ENCODE peak calls at places on chromosomes 1 and 21, in four cellular contexts. B, D, X and K are unnamed samples.

GRCh38 chr1:9721606-9722377 is 70.3 kb downstream of the PIK3CD start:
- DNase-seq in B (peak), D (peak), X (peak), K (peak)

GRCh38 chr1:119859647-119860046 is 36.7 kb downstream of the ADAM30 start:
- DNase-seq in B (no peak), D (peak), X (no peak), K (peak)

GRCh38 chr1:245156736-245157505 is 2.1 kb downstream of the KIF26B start:
- DNase-seq in B (no peak), D (peak), X (no peak), K (no peak)

GRCh38 chr1:184301228-184301627 is 85.6 kb upstream of the C1orf21 start:
- DNase-seq in B (no peak), D (no peak), X (no peak), K (no peak)

GRCh38 chr1:209389258-209389657 is 194.3 kb upstream of the CAMK1G start:
- DNase-seq in B (no peak), D (no peak), X (no peak), K (peak)

GRCh38 chr1:65065535-65066378 is 82.2 kb upstream of the AK4 start:
- DNase-seq in B (no peak), D (no peak), X (no peak), K (peak)

GRCh38 chr1:212743901-212744475 is 44.3 kb upstream of the BATF3 start:
- DNase-seq in B (no peak), D (no peak), X (no peak), K (no peak)

GRCh38 chr21:44930543-44930981 is 9.3 kb upstream of the SLX9 start:
- DNase-seq in B (peak), D (no peak), X (peak), K (no peak)

GRCh38 chr1:87759420-87759819 is 430.7 kb downstream of the LMO4 start:
- DNase-seq in B (no peak), D (no peak), X (no peak), K (no peak)

GRCh38 chr1:163876546-163876945 is 554.8 kb downstream of the NUF2 start:
- DNase-seq in B (no peak), D (no peak), X (no peak), K (no peak)